ENCODE peak calls at places on chromosomes 12 and 14, in five cellular contexts. One of them, this sample, is unnamed.
A peak's percentile ranks its signal among the peaks of the same experiment; 100 is the strongest.

GRCh38 chr14:32366995-32367394 is 37.9 kb downstream of the AKAP6 start:
- DNase-seq in RWPE2: no peak
- DNase-seq in body of pancreas: no peak
- DNase-seq in psoas muscle: no peak
- DNase-seq in activated CD4-positive, CD25-positive, alpha-beta regulatory T cell treated with anti-CD3 and anti-CD28 coated beads, Interleukin-2, amount 50 U/mL, for 72 hours: no peak
- DNase-seq in this sample: no peak

GRCh38 chr12:44654641-44655625 is 221.2 kb downstream of the NELL2 start:
- DNase-seq in RWPE2: no peak
- DNase-seq in body of pancreas: no peak
- DNase-seq in psoas muscle: no peak
- DNase-seq in activated CD4-positive, CD25-positive, alpha-beta regulatory T cell treated with anti-CD3 and anti-CD28 coated beads, Interleukin-2, amount 50 U/mL, for 72 hours: no peak
- DNase-seq in this sample: no peak

GRCh38 chr12:18262514-18262913 is 1.2 kb downstream of the PIK3C2G start:
- DNase-seq in RWPE2: no peak
- DNase-seq in body of pancreas: no peak
- DNase-seq in psoas muscle: no peak
- DNase-seq in activated CD4-positive, CD25-positive, alpha-beta regulatory T cell treated with anti-CD3 and anti-CD28 coated beads, Interleukin-2, amount 50 U/mL, for 72 hours: no peak
- DNase-seq in this sample: no peak

GRCh38 chr14:89911018-89911919 is 43.3 kb downstream of the EFCAB11 start:
- DNase-seq in RWPE2: no peak
- DNase-seq in body of pancreas: peak; percentile 10
- DNase-seq in psoas muscle: no peak
- DNase-seq in activated CD4-positive, CD25-positive, alpha-beta regulatory T cell treated with anti-CD3 and anti-CD28 coated beads, Interleukin-2, amount 50 U/mL, for 72 hours: no peak
- DNase-seq in this sample: no peak

GRCh38 chr12:128930591-128930990 is 77.3 kb downstream of the GLT1D1 start:
- DNase-seq in RWPE2: no peak
- DNase-seq in body of pancreas: no peak
- DNase-seq in psoas muscle: no peak
- DNase-seq in activated CD4-positive, CD25-positive, alpha-beta regulatory T cell treated with anti-CD3 and anti-CD28 coated beads, Interleukin-2, amount 50 U/mL, for 72 hours: no peak
- DNase-seq in this sample: no peak

GRCh38 chr12:75783093-75783877 is 248.3 kb downstream of the PHLDA1 start:
- DNase-seq in RWPE2: no peak
- DNase-seq in body of pancreas: peak; percentile 28
- DNase-seq in psoas muscle: peak; percentile 17
- DNase-seq in activated CD4-positive, CD25-positive, alpha-beta regulatory T cell treated with anti-CD3 and anti-CD28 coated beads, Interleukin-2, amount 50 U/mL, for 72 hours: no peak
- DNase-seq in this sample: no peak

GRCh38 chr14:91270619-91271018 is 26.1 kb upstream of the GPR68 start:
- DNase-seq in RWPE2: no peak
- DNase-seq in body of pancreas: no peak
- DNase-seq in psoas muscle: no peak
- DNase-seq in activated CD4-positive, CD25-positive, alpha-beta regulatory T cell treated with anti-CD3 and anti-CD28 coated beads, Interleukin-2, amount 50 U/mL, for 72 hours: no peak
- DNase-seq in this sample: no peak

GRCh38 chr12:78018146-78018910 is 187.6 kb downstream of the NAV3 start:
- DNase-seq in RWPE2: no peak
- DNase-seq in body of pancreas: no peak
- DNase-seq in psoas muscle: no peak
- DNase-seq in activated CD4-positive, CD25-positive, alpha-beta regulatory T cell treated with anti-CD3 and anti-CD28 coated beads, Interleukin-2, amount 50 U/mL, for 72 hours: no peak
- DNase-seq in this sample: peak; percentile 41

GRCh38 chr12:123097521-123098084 is 53.3 kb downstream of the PITPNM2 start:
- DNase-seq in RWPE2: no peak
- DNase-seq in body of pancreas: peak; percentile 39
- DNase-seq in psoas muscle: peak; percentile 77
- DNase-seq in activated CD4-positive, CD25-positive, alpha-beta regulatory T cell treated with anti-CD3 and anti-CD28 coated beads, Interleukin-2, amount 50 U/mL, for 72 hours: no peak
- DNase-seq in this sample: peak; percentile 80

GRCh38 chr12:112870267-112870980 is 36.3 kb upstream of the OAS1 start:
- DNase-seq in RWPE2: no peak
- DNase-seq in body of pancreas: peak; percentile 9
- DNase-seq in psoas muscle: no peak
- DNase-seq in activated CD4-positive, CD25-positive, alpha-beta regulatory T cell treated with anti-CD3 and anti-CD28 coated beads, Interleukin-2, amount 50 U/mL, for 72 hours: no peak
- DNase-seq in this sample: no peak

GRCh38 chr12:81896771-81897170 is 137.6 kb upstream of the PPFIA2 start:
- DNase-seq in RWPE2: no peak
- DNase-seq in body of pancreas: no peak
- DNase-seq in psoas muscle: no peak
- DNase-seq in activated CD4-positive, CD25-positive, alpha-beta regulatory T cell treated with anti-CD3 and anti-CD28 coated beads, Interleukin-2, amount 50 U/mL, for 72 hours: no peak
- DNase-seq in this sample: no peak

GRCh38 chr12:110933326-110933974 is 13.1 kb upstream of the MYL2 start:
- DNase-seq in RWPE2: no peak
- DNase-seq in body of pancreas: no peak
- DNase-seq in psoas muscle: no peak
- DNase-seq in activated CD4-positive, CD25-positive, alpha-beta regulatory T cell treated with anti-CD3 and anti-CD28 coated beads, Interleukin-2, amount 50 U/mL, for 72 hours: no peak
- DNase-seq in this sample: no peak

GRCh38 chr14:102774391-102775153 is 2.7 kb upstream of the TRAF3 start:
- DNase-seq in RWPE2: no peak
- DNase-seq in body of pancreas: peak; percentile 68
- DNase-seq in psoas muscle: no peak
- DNase-seq in activated CD4-positive, CD25-positive, alpha-beta regulatory T cell treated with anti-CD3 and anti-CD28 coated beads, Interleukin-2, amount 50 U/mL, for 72 hours: peak; percentile 59
- DNase-seq in this sample: no peak

GRCh38 chr12:31843399-31844095 is 114.7 kb upstream of the AMN1 start:
- DNase-seq in RWPE2: no peak
- DNase-seq in body of pancreas: no peak
- DNase-seq in psoas muscle: no peak
- DNase-seq in activated CD4-positive, CD25-positive, alpha-beta regulatory T cell treated with anti-CD3 and anti-CD28 coated beads, Interleukin-2, amount 50 U/mL, for 72 hours: no peak
- DNase-seq in this sample: no peak

GRCh38 chr14:34018564-34019244 is 67.8 kb upstream of the EGLN3 start:
- DNase-seq in RWPE2: no peak
- DNase-seq in body of pancreas: no peak
- DNase-seq in psoas muscle: peak; percentile 48
- DNase-seq in activated CD4-positive, CD25-positive, alpha-beta regulatory T cell treated with anti-CD3 and anti-CD28 coated beads, Interleukin-2, amount 50 U/mL, for 72 hours: no peak
- DNase-seq in this sample: peak; percentile 67

This sample was measured in Right ventricle myocardium superior.